ENCODE peak calls at places on chromosomes 13 and 19, in eight cellular contexts. W is IMR-90, D is HCT116, T is heart left ventricle, Y is uterus, E is ovary, A is stomach, B is Peyer's patch. F is an unnamed sample. For H3K4me1, the result is how much of the 10 kb centered on the place peaks cover.

GRCh38 chr19:41740415-41741243 is 14.7 kb upstream of the CEACAM6 start:
- DNase-seq in E (no peak), W (no peak), Y (no peak), D (no peak), T (no peak), B (no peak), A (no peak), F (no peak)

GRCh38 chr19:16509141-16510061 is 13.2 kb downstream of the C19orf44 start:
- DNase-seq in A (no peak), W (peak), E (no peak), B (no peak), D (no peak), T (peak), Y (no peak), F (no peak)

GRCh38 chr13:36796052-36796451 is 23.0 kb upstream of the RFXAP start:
- DNase-seq in T (no peak), A (no peak), B (no peak), Y (no peak), W (no peak), D (no peak), E (no peak), F (no peak)

GRCh38 chr19:48596679-48597465 is 9.7 kb upstream of the SPACA4 start:
- DNase-seq in T (no peak), B (no peak), Y (no peak), W (no peak), D (no peak), E (no peak), A (no peak), F (no peak)

GRCh38 chr13:36288794-36289391 is 8.7 kb downstream of the CCDC169 start:
- DNase-seq in E (no peak), B (no peak), D (no peak), T (no peak), W (no peak), Y (no peak), A (no peak), F (no peak)

GRCh38 chr19:1269478-1270167 is 491 bp downstream of the CIRBP start:
- DNase-seq in Y (peak), T (peak), A (peak), B (peak), E (peak), W (peak), D (no peak), F (peak)

GRCh38 chr19:5150902-5151741 is 182.2 kb downstream of the KDM4B start:
- DNase-seq in B (no peak), Y (no peak), E (no peak), W (no peak), T (no peak), A (no peak), D (no peak), F (peak)

GRCh38 chr19:12825259-12826131 is 8.9 kb downstream of the RTBDN start:
- DNase-seq in Y (no peak), A (peak), W (no peak), E (no peak), D (no peak), B (no peak), T (no peak), F (no peak)

GRCh38 chr13:50850445-50850844 is 7.0 kb upstream of the DLEU7 start:
- DNase-seq in T (no peak), A (no peak), Y (no peak), D (no peak), B (no peak), W (no peak), E (no peak), F (no peak)

GRCh38 chr13:102788683-102789082 is 10.1 kb downstream of the POGLUT2 start:
- DNase-seq in T (no peak), B (no peak), A (no peak), E (no peak), Y (no peak), W (no peak), D (no peak), F (peak)

GRCh38 chr19:54464624-54465266 is 1.2 kb upstream of the LENG9 start:
- DNase-seq in D (peak), W (peak), A (peak), T (peak), Y (peak), B (peak), E (peak), F (peak)

GRCh38 chr19:9860407-9860806 is 25.3 kb downstream of the PIN1 start:
- DNase-seq in Y (no peak), W (no peak), B (no peak), T (no peak), D (no peak), A (no peak), E (no peak), F (no peak)

GRCh38 chr19:53824134-53824611 is at the start of gene NLRP12:
- DNase-seq in A (no peak), D (no peak), B (no peak), W (no peak), E (no peak), Y (no peak), T (peak), F (peak)

GRCh38 chr13:110379358-110379757 is 72.3 kb downstream of the COL4A2 start:
- DNase-seq in W (no peak), T (no peak), A (no peak), E (no peak), B (no peak), Y (no peak), D (no peak), F (no peak)
- H3K4me1 ChIP-seq in W (under half), T (half or more), A (under half), E (under half), B (under half), Y (under half), D (under half), F (under half)

GRCh38 chr19:55484571-55485438 is at the start of gene NAT14:
- DNase-seq in A (peak), T (peak), W (peak), E (peak), B (no peak), D (no peak), Y (peak), F (no peak)
- TF ChIP-seq POLR2A in A (no peak), T (no peak), W (peak), E (peak), B (no peak), D (no peak), Y (no peak), F (peak)

DNA sequence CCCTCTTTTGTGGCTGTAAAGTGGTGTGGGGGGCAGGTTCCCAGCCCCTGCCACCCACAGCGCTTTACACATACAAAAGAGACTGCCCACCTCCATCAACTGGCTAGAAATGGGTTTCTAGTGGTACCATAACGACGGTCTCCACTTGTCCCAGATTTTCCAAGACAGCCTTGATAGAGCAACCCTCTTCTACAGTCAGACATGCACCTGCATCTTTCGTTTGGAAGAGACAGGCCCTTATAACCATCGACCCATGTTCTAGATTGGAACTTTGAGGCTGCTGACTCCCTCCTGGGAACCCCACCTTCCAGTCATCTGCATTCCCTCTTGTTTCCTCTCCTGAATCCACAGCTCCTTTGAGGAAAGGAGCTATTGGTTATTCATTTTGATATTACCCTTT is 63.1 kb downstream of the GSX1 start:
- DNase-seq in D (no peak), A (no peak), T (no peak), B (no peak), E (no peak), W (no peak), Y (no peak), F (no peak)
- H3K4me1 ChIP-seq in D (under half), A (under half), T (under half), B (under half), E (under half), W (under half), Y (under half), F (under half)

GRCh38 chr13:97433727-97434416 is at the start of gene RAP2A:
- DNase-seq in Y (peak), E (peak), T (peak), D (peak), B (peak), W (peak), A (peak), F (peak)
- TF ChIP-seq POLR2A in Y (peak), E (peak), T (no peak), D (peak), B (peak), W (peak), A (no peak), F (peak)

GRCh38 chr13:40506592-40507446 is 159.6 kb downstream of the FOXO1 start:
- DNase-seq in W (no peak), D (no peak), T (no peak), B (no peak), A (no peak), E (no peak), Y (no peak), F (no peak)

GRCh38 chr13:40504641-40505040 is 161.8 kb downstream of the FOXO1 start:
- DNase-seq in W (no peak), D (no peak), A (no peak), B (no peak), E (no peak), T (no peak), Y (no peak), F (no peak)

GRCh38 chr13:40503026-40503425 is 163.4 kb downstream of the FOXO1 start:
- DNase-seq in B (no peak), E (no peak), W (no peak), D (no peak), Y (no peak), T (no peak), A (no peak), F (no peak)

GRCh38 chr13:40503966-40504591 is 162.4 kb downstream of the FOXO1 start:
- DNase-seq in E (no peak), Y (no peak), D (no peak), W (peak), A (no peak), T (no peak), B (no peak), F (peak)

DNA sequence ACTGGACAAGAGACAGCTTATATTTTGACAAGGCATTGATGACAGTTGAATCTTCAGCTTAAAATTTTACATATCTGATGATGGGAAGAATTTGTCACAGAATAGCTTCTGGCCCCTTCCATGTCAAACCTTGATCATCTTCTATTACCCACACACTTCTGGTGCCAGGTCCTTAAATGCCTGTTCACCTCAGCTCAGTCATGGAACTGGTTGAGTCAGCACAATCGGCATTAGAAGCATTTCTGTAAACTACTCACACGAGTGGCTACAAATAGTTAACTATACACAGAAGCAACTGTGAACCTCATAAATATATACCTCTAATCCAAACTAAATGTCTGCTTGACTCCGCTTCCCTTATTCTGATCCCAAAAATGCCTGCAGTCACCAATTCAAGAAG is 161.2 kb downstream of the FOXO1 start:
- DNase-seq in B (no peak), A (no peak), E (no peak), W (no peak), D (no peak), Y (no peak), T (no peak), F (no peak)
- H3K4me1 ChIP-seq in B (under half), A (under half), E (under half), W (under half), D (under half), Y (under half), T (under half), F (under half)

GRCh38 chr19:7560271-7560670 is 24.8 kb downstream of the PNPLA6 start:
- DNase-seq in D (no peak), W (no peak), E (no peak), B (no peak), Y (no peak), T (no peak), A (no peak), F (no peak)
- TF ChIP-seq POLR2A in D (no peak), W (no peak), E (no peak), B (no peak), Y (no peak), T (no peak), A (no peak), F (no peak)

GRCh38 chr13:100461309-100462035 is 127.1 kb downstream of the GGACT start:
- DNase-seq in T (no peak), A (no peak), B (no peak), Y (no peak), E (no peak), D (no peak), W (peak), F (no peak)
- H3K4me1 ChIP-seq in T (under half), A (under half), B (under half), Y (under half), E (under half), D (under half), W (under half), F (under half)

DNA sequence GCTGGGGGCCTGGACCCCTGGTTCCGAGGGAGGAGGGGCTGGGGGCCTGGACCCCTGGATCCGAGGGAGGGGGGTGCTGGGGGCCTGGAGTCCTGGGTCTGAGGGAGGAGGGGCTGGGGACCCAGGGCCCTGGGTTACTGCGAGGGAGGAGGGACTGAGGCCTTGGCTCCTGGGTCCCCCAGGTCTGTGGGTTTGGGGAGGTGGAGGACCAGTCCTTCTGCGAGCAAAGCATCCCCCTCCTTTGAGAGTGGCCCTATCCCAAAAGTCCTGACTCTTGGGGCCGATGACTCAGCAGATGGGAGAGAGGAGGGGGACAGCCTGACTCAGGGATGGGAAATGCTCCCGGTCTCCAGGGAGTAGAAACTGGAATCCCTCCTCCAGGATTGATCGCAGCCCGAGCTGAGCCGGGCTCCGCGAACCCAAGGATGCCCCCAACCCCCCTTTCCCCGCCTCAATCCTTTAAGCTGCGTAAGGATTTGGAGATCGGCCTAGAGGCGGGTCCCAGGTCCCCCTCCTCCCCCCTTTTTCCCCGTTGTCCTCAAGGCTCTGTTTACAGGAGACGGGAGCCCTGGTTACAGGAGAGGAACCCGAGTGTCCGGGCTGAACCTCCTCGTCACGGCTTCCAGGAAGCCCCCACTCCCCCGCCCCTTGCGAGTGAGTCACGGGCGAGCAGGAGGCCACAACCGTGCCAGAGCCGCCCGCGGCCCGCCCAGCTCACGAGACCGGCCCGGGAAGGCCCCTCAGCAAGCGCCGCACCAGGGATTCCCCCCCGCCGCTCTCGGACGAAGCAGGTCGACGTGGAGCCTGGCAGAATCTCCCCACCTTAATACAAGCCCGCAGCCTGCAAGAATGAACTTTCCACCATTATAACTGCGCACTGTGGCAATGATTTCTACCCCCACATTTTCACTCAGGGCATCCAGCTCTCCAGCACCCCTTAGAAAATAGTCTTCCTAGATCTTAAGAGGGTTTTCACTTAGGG is 3.0 kb upstream of the ZFP36 start:
- DNase-seq in Y (peak), T (peak), A (peak), W (peak), D (peak), E (peak), B (peak), F (peak)
- TF ChIP-seq POLR2A in Y (peak), T (no peak), A (no peak), W (peak), D (peak), E (peak), B (peak), F (peak)

F was measured in right lobe of liver.